ENCODE peak calls at places on chromosomes 3 and 15, in eight cellular contexts. O, E, L, Y, D, F, S and K are unnamed samples.

GRCh38 chr3:81218023-81218422 is 543.4 kb downstream of the GBE1 start:
- DNase-seq in O (no peak), E (no peak), L (no peak), Y (no peak), D (peak; percentile 55), F (no peak), S (peak; percentile 81), K (no peak)

GRCh38 chr15:26125664-26126063 is 262.5 kb upstream of the ATP10A start:
- DNase-seq in O (no peak), E (no peak), L (no peak), Y (peak; percentile 74), D (no peak), F (no peak), S (no peak), K (no peak)

GRCh38 chr3:169812124-169812843 is 386 bp upstream of the LRRIQ4 start:
- DNase-seq in O (peak; percentile 20), E (peak; percentile 11), L (peak; percentile 73), Y (no peak), D (peak; percentile 89), F (peak; percentile 90), S (peak; percentile 80), K (no peak)

GRCh38 chr15:33907326-33907725 is 61.0 kb upstream of the CHRM5 start:
- DNase-seq in O (no peak), E (no peak), L (no peak), Y (no peak), D (peak; percentile 4), F (no peak), S (no peak), K (no peak)

GRCh38 chr3:33355611-33356010 is 78.4 kb downstream of the FBXL2 start:
- DNase-seq in O (no peak), E (no peak), L (no peak), Y (no peak), D (peak; percentile 62), F (no peak), S (peak; percentile 69), K (no peak)

GRCh38 chr15:58410353-58410752 is 21.4 kb upstream of the LIPC start:
- DNase-seq in O (no peak), E (no peak), L (no peak), Y (peak; percentile 75), D (peak; percentile 41), F (no peak), S (peak; percentile 19), K (no peak)

GRCh38 chr3:162978136-162978535 is 1481.5 kb downstream of the OTOL1 start:
- DNase-seq in O (no peak), E (no peak), L (no peak), Y (no peak), D (peak; percentile 74), F (no peak), S (peak; percentile 54), K (no peak)

GRCh38 chr15:99631256-99631655 is 65.5 kb downstream of the MEF2A start:
- DNase-seq in O (no peak), E (no peak), L (no peak), Y (no peak), D (no peak), F (no peak), S (no peak), K (no peak)

GRCh38 chr15:44710236-44711088 is 661 bp downstream of the PATL2 start:
- DNase-seq in O (no peak), E (no peak), L (peak; percentile 43), Y (no peak), D (peak; percentile 44), F (no peak), S (peak; percentile 59), K (no peak)

GRCh38 chr3:195905970-195906864 is 2.1 kb downstream of the TNK2 start:
- DNase-seq in O (no peak), E (no peak), L (no peak), Y (no peak), D (no peak), F (peak; percentile 15), S (peak; percentile 44), K (no peak)

GRCh38 chr15:60569596-60569995 is 90.7 kb upstream of the ICE2 start:
- DNase-seq in O (no peak), E (no peak), L (no peak), Y (no peak), D (no peak), F (no peak), S (no peak), K (no peak)

GRCh38 chr15:38652998-38653397 is 88.4 kb upstream of the RASGRP1 start:
- DNase-seq in O (no peak), E (no peak), L (no peak), Y (no peak), D (no peak), F (no peak), S (no peak), K (no peak)

GRCh38 chr3:9731206-9732079 is at the start of gene BRPF1:
- DNase-seq in O (peak; percentile 94), E (peak; percentile 99), L (peak; percentile 100), Y (peak; percentile 100), D (peak; percentile 100), F (peak; percentile 100), S (peak; percentile 100), K (peak; percentile 90)

GRCh38 chr3:9729419-9729818 is 2.1 kb upstream of the BRPF1 start:
- DNase-seq in O (no peak), E (no peak), L (no peak), Y (no peak), D (no peak), F (no peak), S (no peak), K (no peak)

GRCh38 chr3:9730747-9731205 is 759 bp upstream of the BRPF1 start:
- DNase-seq in O (no peak), E (peak; percentile 6), L (no peak), Y (no peak), D (no peak), F (no peak), S (no peak), K (no peak)

GRCh38 chr3:9732080-9732752 is 681 bp downstream of the BRPF1 start:
- DNase-seq in O (no peak), E (no peak), L (peak; percentile 29), Y (no peak), D (no peak), F (peak; percentile 84), S (no peak), K (no peak)

DNA sequence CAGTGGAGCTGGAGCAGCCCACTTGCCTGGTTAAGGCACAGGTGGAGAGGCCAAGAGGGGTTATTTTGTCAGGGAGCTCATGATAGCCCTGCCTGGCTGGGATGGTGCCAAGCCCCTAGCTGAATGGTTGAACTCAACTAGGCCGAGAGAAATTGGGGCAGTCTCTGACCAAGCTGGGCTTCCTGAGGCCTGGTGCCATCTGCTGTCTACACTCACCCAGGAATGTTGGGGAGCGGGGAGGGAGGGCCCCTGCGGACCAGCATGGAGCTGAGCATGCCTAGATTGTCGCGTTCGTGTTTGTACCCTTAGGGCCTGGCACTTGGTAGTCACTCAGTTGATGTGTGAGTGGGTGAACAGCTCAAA is 1.2 kb downstream of the BRPF1 start:
- DNase-seq in O (no peak), E (no peak), L (no peak), Y (no peak), D (no peak), F (no peak), S (no peak), K (no peak)
- H3K4me3 ChIP-seq in O (peak overlapping the region; percentile 93), E (peak overlapping the region; percentile 92), L (peak overlapping the region; percentile 98), Y (peak overlapping the region; percentile 80), D (peak overlapping the region; percentile 99), F (no peak overlapping the region), S (peak overlapping the region; percentile 88), K (peak overlapping the region; percentile 90)

GRCh38 chr3:43389388-43390254 is 103.3 kb downstream of the SNRK start:
- DNase-seq in O (no peak), E (peak; percentile 32), L (peak; percentile 57), Y (peak; percentile 92), D (peak; percentile 87), F (no peak), S (peak; percentile 79), K (peak; percentile 23)

GRCh38 chr3:43388909-43389308 is 102.6 kb downstream of the SNRK start:
- DNase-seq in O (no peak), E (no peak), L (no peak), Y (no peak), D (peak; percentile 21), F (no peak), S (peak; percentile 24), K (no peak)

GRCh38 chr3:43391621-43392020 is 105.3 kb downstream of the SNRK start:
- DNase-seq in O (no peak), E (no peak), L (no peak), Y (peak; percentile 47), D (no peak), F (no peak), S (no peak), K (no peak)

GRCh38 chr3:43388188-43388587 is 101.8 kb downstream of the SNRK start:
- DNase-seq in O (no peak), E (no peak), L (no peak), Y (no peak), D (no peak), F (no peak), S (no peak), K (no peak)

DNA sequence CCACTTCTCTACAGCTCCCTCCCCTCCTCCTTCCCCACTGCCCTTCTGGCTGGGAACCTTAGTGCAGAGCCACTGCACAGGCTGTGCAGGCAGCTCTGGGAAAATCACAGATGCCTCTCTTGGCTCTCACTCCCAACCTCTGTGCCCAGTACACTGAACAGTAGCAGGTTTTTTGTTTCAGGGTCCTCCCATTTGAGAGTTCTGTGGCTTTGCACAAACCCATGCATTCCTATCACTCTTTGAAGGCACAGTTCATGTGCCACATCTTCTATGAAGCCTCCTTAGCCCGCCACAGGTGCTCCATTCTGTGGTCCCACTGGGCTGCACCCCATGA is 103.9 kb downstream of the SNRK start:
- DNase-seq in O (no peak), E (no peak), L (no peak), Y (peak; percentile 78), D (peak; percentile 11), F (no peak), S (no peak), K (no peak)
- H3K4me3 ChIP-seq in O (no peak overlapping the region), E (no peak overlapping the region), L (no peak overlapping the region), Y (no peak overlapping the region), D (no peak overlapping the region), F (no peak overlapping the region), S (no peak overlapping the region), K (no peak overlapping the region)

GRCh38 chr15:80697316-80697715 is 2.2 kb downstream of the ABHD17C start:
- DNase-seq in O (no peak), E (no peak), L (no peak), Y (no peak), D (no peak), F (no peak), S (no peak), K (no peak)
- H3K4me3 ChIP-seq in O (peak overlapping the region; percentile 92), E (peak overlapping the region; percentile 91), L (peak overlapping the region; percentile 81), Y (no peak overlapping the region), D (no peak overlapping the region), F (no peak overlapping the region), S (peak overlapping the region; percentile 74), K (no peak overlapping the region)

DNA sequence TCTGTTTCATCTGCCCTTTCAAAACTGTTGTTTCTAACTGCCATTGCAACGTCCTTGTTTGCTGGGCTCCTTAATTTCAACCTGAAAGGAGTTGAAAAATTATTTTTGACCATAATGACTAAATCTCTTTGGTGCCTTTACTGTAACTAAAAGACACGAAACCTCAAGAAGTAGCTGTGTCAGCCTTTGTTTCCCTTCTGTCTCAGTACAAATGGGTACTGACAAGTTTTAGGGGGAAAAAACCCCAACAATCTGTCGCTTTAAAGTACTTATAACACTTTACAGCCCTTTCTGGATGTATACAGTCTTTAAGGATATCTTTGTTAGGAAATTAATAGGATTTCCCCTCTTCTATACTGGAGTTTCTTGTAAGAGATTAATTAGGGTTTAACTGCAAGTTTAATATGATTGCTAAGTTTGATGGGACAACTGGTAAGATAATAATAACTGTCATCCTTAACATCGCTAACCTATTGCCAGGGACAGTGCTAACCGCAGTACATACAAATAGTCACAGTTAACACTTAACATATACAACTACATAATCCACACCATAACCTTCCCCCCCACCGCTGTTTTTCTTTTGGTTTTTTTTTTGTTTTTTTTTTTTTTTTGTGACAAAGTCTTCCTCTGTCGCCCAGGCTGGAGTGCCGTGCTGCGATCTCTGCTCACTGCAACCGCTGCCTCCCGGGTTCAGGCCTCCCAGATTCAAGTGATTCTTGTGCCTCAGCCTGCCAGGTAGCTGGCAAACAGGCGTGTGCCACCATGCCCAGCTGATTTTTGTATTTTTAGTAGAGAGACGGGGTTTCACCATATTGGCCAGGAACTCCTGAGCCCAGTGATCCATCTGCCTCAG is 1.7 kb downstream of the GXYLT2 start:
- DNase-seq in O (no peak), E (no peak), L (no peak), Y (no peak), D (no peak), F (no peak), S (no peak), K (no peak)
- H3K4me3 ChIP-seq in O (peak overlapping the region; percentile 4), E (peak overlapping the region; percentile 75), L (peak overlapping the region; percentile 59), Y (peak overlapping the region; percentile 54), D (peak overlapping the region; percentile 47), F (peak overlapping the region; percentile 96), S (peak overlapping the region; percentile 72), K (peak overlapping the region; percentile 56)